ENCODE peak calls at places on chromosomes 16 and 17, in eight cellular contexts. One of them, this sample, is unnamed.

GRCh38 chr17:31190351-31190750 is 95.6 kb downstream of the NF1 start:
- DNase-seq in activated naive CD4-positive, alpha-beta T cell: no peak
- DNase-seq in RWPE1: no peak
- DNase-seq in GM04503: no peak
- DNase-seq in NCI-H1105: no peak
- DNase-seq in HCT116: no peak
- DNase-seq in T-helper 2 cell: no peak
- DNase-seq in ACHN: no peak
- DNase-seq in this sample: no peak

GRCh38 chr17:44738214-44738906 is 20.4 kb upstream of the ADAM11 start:
- DNase-seq in T-helper 2 cell: no peak
- DNase-seq in RWPE1: no peak
- DNase-seq in activated naive CD4-positive, alpha-beta T cell: no peak
- DNase-seq in ACHN: peak
- DNase-seq in GM04503: peak
- DNase-seq in HCT116: no peak
- DNase-seq in NCI-H1105: no peak
- DNase-seq in this sample: no peak

GRCh38 chr17:83149761-83150251 is 70.4 kb downstream of the METRNL start:
- DNase-seq in T-helper 2 cell: no peak
- DNase-seq in ACHN: no peak
- DNase-seq in activated naive CD4-positive, alpha-beta T cell: no peak
- DNase-seq in GM04503: no peak
- DNase-seq in HCT116: no peak
- DNase-seq in RWPE1: no peak
- DNase-seq in NCI-H1105: no peak
- DNase-seq in this sample: no peak

GRCh38 chr16:17397499-17397891 is 73.3 kb downstream of the XYLT1 start:
- DNase-seq in RWPE1: no peak
- DNase-seq in HCT116: no peak
- DNase-seq in GM04503: no peak
- DNase-seq in T-helper 2 cell: no peak
- DNase-seq in activated naive CD4-positive, alpha-beta T cell: no peak
- DNase-seq in ACHN: no peak
- DNase-seq in NCI-H1105: peak
- DNase-seq in this sample: no peak

GRCh38 chr16:3945751-3946603 is 65.5 kb upstream of the CREBBP start:
- DNase-seq in HCT116: peak
- DNase-seq in ACHN: peak
- DNase-seq in T-helper 2 cell: no peak
- DNase-seq in NCI-H1105: no peak
- DNase-seq in activated naive CD4-positive, alpha-beta T cell: no peak
- DNase-seq in RWPE1: peak
- DNase-seq in GM04503: peak
- DNase-seq in this sample: peak

GRCh38 chr17:40432864-40433528 is 10.3 kb upstream of the IGFBP4 start:
- DNase-seq in HCT116: no peak
- DNase-seq in RWPE1: no peak
- DNase-seq in NCI-H1105: no peak
- DNase-seq in ACHN: no peak
- DNase-seq in T-helper 2 cell: no peak
- DNase-seq in GM04503: no peak
- DNase-seq in activated naive CD4-positive, alpha-beta T cell: no peak
- DNase-seq in this sample: no peak

GRCh38 chr16:54077412-54077821 is 209.2 kb downstream of the IRX3 start:
- DNase-seq in T-helper 2 cell: no peak
- DNase-seq in activated naive CD4-positive, alpha-beta T cell: no peak
- DNase-seq in ACHN: peak
- DNase-seq in HCT116: no peak
- DNase-seq in GM04503: no peak
- DNase-seq in NCI-H1105: no peak
- DNase-seq in RWPE1: peak
- DNase-seq in this sample: peak

GRCh38 chr17:78990349-78991016 is 10.8 kb upstream of the LGALS3BP start:
- DNase-seq in HCT116: no peak
- DNase-seq in ACHN: no peak
- DNase-seq in GM04503: no peak
- DNase-seq in NCI-H1105: no peak
- DNase-seq in T-helper 2 cell: no peak
- DNase-seq in RWPE1: no peak
- DNase-seq in activated naive CD4-positive, alpha-beta T cell: no peak
- DNase-seq in this sample: no peak

This sample was measured in AG09309.